ENCODE peak calls at places on chromosomes 13 and 19, in nine cellular contexts. One of them, this sample, is unnamed. For H3K4me1, the result is how much of the 10 kb centered on the place peaks cover.

GRCh38 chr19:33410915-33411401 is 37.4 kb downstream of the CEBPG start:
- DNase-seq in colonic mucosa: no peak
- DNase-seq in GM12878: no peak
- DNase-seq in heart left ventricle: no peak
- DNase-seq in GM23338: no peak
- DNase-seq in fibroblast of lung: no peak
- DNase-seq in endodermal cell: no peak
- DNase-seq in ovary: no peak
- DNase-seq in esophagus squamous epithelium: no peak
- DNase-seq in this sample: no peak

GRCh38 chr13:106573855-106574254 is 5.9 kb upstream of the ARGLU1 start:
- DNase-seq in colonic mucosa: peak
- DNase-seq in GM12878: no peak
- DNase-seq in heart left ventricle: peak
- DNase-seq in GM23338: no peak
- DNase-seq in fibroblast of lung: peak
- DNase-seq in endodermal cell: no peak
- DNase-seq in ovary: peak
- DNase-seq in esophagus squamous epithelium: no peak
- DNase-seq in this sample: no peak

GRCh38 chr19:49554701-49555181 is 25.6 kb downstream of the NOSIP start:
- DNase-seq in colonic mucosa: no peak
- DNase-seq in GM12878: no peak
- DNase-seq in heart left ventricle: peak
- DNase-seq in GM23338: no peak
- DNase-seq in fibroblast of lung: no peak
- DNase-seq in endodermal cell: no peak
- DNase-seq in ovary: no peak
- DNase-seq in esophagus squamous epithelium: no peak
- DNase-seq in this sample: no peak

GRCh38 chr13:112750570-112750969 is 60.7 kb downstream of the ATP11A start:
- DNase-seq in colonic mucosa: no peak
- DNase-seq in GM12878: no peak
- DNase-seq in heart left ventricle: no peak
- DNase-seq in GM23338: no peak
- DNase-seq in fibroblast of lung: no peak
- DNase-seq in endodermal cell: no peak
- DNase-seq in ovary: no peak
- DNase-seq in esophagus squamous epithelium: no peak
- DNase-seq in this sample: no peak

GRCh38 chr13:84670245-84670644 is 788.0 kb upstream of the SLITRK1 start:
- DNase-seq in colonic mucosa: no peak
- DNase-seq in GM12878: no peak
- DNase-seq in heart left ventricle: no peak
- DNase-seq in GM23338: no peak
- DNase-seq in fibroblast of lung: no peak
- DNase-seq in endodermal cell: no peak
- DNase-seq in ovary: no peak
- DNase-seq in esophagus squamous epithelium: no peak
- DNase-seq in this sample: no peak

GRCh38 chr19:19635313-19635702 is 7.3 kb upstream of the LPAR2 start:
- DNase-seq in colonic mucosa: no peak
- DNase-seq in GM12878: no peak
- DNase-seq in heart left ventricle: no peak
- DNase-seq in GM23338: no peak
- DNase-seq in fibroblast of lung: no peak
- DNase-seq in endodermal cell: no peak
- DNase-seq in ovary: no peak
- DNase-seq in esophagus squamous epithelium: no peak
- DNase-seq in this sample: no peak

GRCh38 chr19:18294467-18294864 is 13.0 kb upstream of the JUND start:
- DNase-seq in colonic mucosa: no peak
- DNase-seq in GM12878: no peak
- DNase-seq in heart left ventricle: no peak
- DNase-seq in GM23338: peak
- DNase-seq in fibroblast of lung: peak
- DNase-seq in endodermal cell: peak
- DNase-seq in ovary: peak
- DNase-seq in esophagus squamous epithelium: no peak
- DNase-seq in this sample: no peak

GRCh38 chr13:113768018-113768905 is 9.2 kb downstream of the TMEM255B start:
- DNase-seq in colonic mucosa: no peak
- DNase-seq in GM12878: no peak
- DNase-seq in heart left ventricle: no peak
- DNase-seq in GM23338: no peak
- DNase-seq in fibroblast of lung: no peak
- DNase-seq in endodermal cell: peak
- DNase-seq in ovary: no peak
- DNase-seq in esophagus squamous epithelium: no peak
- DNase-seq in this sample: no peak

GRCh38 chr13:79516590-79516989 is 35.6 kb downstream of the NDFIP2 start:
- DNase-seq in colonic mucosa: no peak
- DNase-seq in GM12878: no peak
- DNase-seq in heart left ventricle: no peak
- DNase-seq in GM23338: no peak
- DNase-seq in fibroblast of lung: no peak
- DNase-seq in endodermal cell: no peak
- DNase-seq in ovary: no peak
- DNase-seq in esophagus squamous epithelium: no peak
- DNase-seq in this sample: no peak

GRCh38 chr13:113822266-113822665 is 41.6 kb downstream of the GAS6 start:
- DNase-seq in colonic mucosa: no peak
- DNase-seq in GM12878: no peak
- DNase-seq in heart left ventricle: no peak
- DNase-seq in GM23338: no peak
- DNase-seq in fibroblast of lung: no peak
- DNase-seq in endodermal cell: no peak
- DNase-seq in ovary: peak
- DNase-seq in esophagus squamous epithelium: no peak
- DNase-seq in this sample: no peak

GRCh38 chr13:77874406-77874805 is 44.2 kb downstream of the EDNRB start:
- DNase-seq in colonic mucosa: no peak
- DNase-seq in GM12878: no peak
- DNase-seq in heart left ventricle: no peak
- DNase-seq in GM23338: no peak
- DNase-seq in fibroblast of lung: peak
- DNase-seq in endodermal cell: no peak
- DNase-seq in ovary: no peak
- DNase-seq in esophagus squamous epithelium: no peak
- DNase-seq in this sample: no peak

GRCh38 chr19:48006762-48007161 is 12.3 kb downstream of the ELSPBP1 start:
- DNase-seq in colonic mucosa: no peak
- DNase-seq in GM12878: no peak
- DNase-seq in heart left ventricle: no peak
- DNase-seq in GM23338: peak
- DNase-seq in fibroblast of lung: no peak
- DNase-seq in endodermal cell: peak
- DNase-seq in ovary: no peak
- DNase-seq in esophagus squamous epithelium: no peak
- DNase-seq in this sample: peak

GRCh38 chr19:33268162-33268991 is 34.0 kb downstream of the CEBPA start:
- DNase-seq in colonic mucosa: no peak
- DNase-seq in GM12878: no peak
- DNase-seq in heart left ventricle: no peak
- DNase-seq in GM23338: no peak
- DNase-seq in fibroblast of lung: no peak
- DNase-seq in endodermal cell: no peak
- DNase-seq in ovary: no peak
- DNase-seq in esophagus squamous epithelium: no peak
- DNase-seq in this sample: no peak

GRCh38 chr13:32278456-32278855 is 36.7 kb downstream of the ZAR1L start:
- DNase-seq in colonic mucosa: no peak
- DNase-seq in GM12878: no peak
- DNase-seq in heart left ventricle: no peak
- DNase-seq in GM23338: no peak
- DNase-seq in fibroblast of lung: peak
- DNase-seq in endodermal cell: no peak
- DNase-seq in ovary: no peak
- DNase-seq in esophagus squamous epithelium: no peak
- DNase-seq in this sample: no peak

GRCh38 chr13:63517376-63517775 is 2101.7 kb upstream of the PCDH20 start:
- DNase-seq in colonic mucosa: no peak
- DNase-seq in GM12878: no peak
- DNase-seq in heart left ventricle: no peak
- DNase-seq in GM23338: no peak
- DNase-seq in fibroblast of lung: peak
- DNase-seq in endodermal cell: no peak
- DNase-seq in ovary: no peak
- DNase-seq in esophagus squamous epithelium: no peak
- DNase-seq in this sample: no peak

GRCh38 chr13:96052655-96053002 is 572 bp downstream of the UGGT2 start:
- DNase-seq in colonic mucosa: no peak
- DNase-seq in GM12878: peak
- DNase-seq in heart left ventricle: no peak
- DNase-seq in GM23338: peak
- DNase-seq in fibroblast of lung: peak
- DNase-seq in endodermal cell: no peak
- DNase-seq in ovary: no peak
- DNase-seq in esophagus squamous epithelium: no peak
- DNase-seq in this sample: no peak

GRCh38 chr19:11577451-11578341 is at the start of gene ACP5:
- DNase-seq in colonic mucosa: no peak
- DNase-seq in GM12878: no peak
- DNase-seq in heart left ventricle: no peak
- DNase-seq in GM23338: no peak
- DNase-seq in fibroblast of lung: no peak
- DNase-seq in endodermal cell: no peak
- DNase-seq in ovary: peak
- DNase-seq in esophagus squamous epithelium: no peak
- DNase-seq in this sample: no peak

GRCh38 chr13:110070511-110071120 is 236.3 kb downstream of the COL4A1 start:
- DNase-seq in colonic mucosa: no peak
- DNase-seq in GM12878: no peak
- DNase-seq in heart left ventricle: no peak
- DNase-seq in GM23338: no peak
- DNase-seq in fibroblast of lung: peak
- DNase-seq in endodermal cell: no peak
- DNase-seq in ovary: no peak
- DNase-seq in esophagus squamous epithelium: no peak
- DNase-seq in this sample: no peak

GRCh38 chr13:57673197-57673596 is 41.7 kb downstream of the PCDH17 start:
- DNase-seq in colonic mucosa: no peak
- DNase-seq in GM12878: no peak
- DNase-seq in heart left ventricle: no peak
- DNase-seq in GM23338: peak
- DNase-seq in fibroblast of lung: no peak
- DNase-seq in endodermal cell: peak
- DNase-seq in ovary: no peak
- DNase-seq in esophagus squamous epithelium: no peak
- DNase-seq in this sample: no peak

GRCh38 chr13:79190932-79191331 is 215.1 kb downstream of the RBM26 start:
- DNase-seq in colonic mucosa: no peak
- DNase-seq in GM12878: peak
- DNase-seq in heart left ventricle: no peak
- DNase-seq in GM23338: no peak
- DNase-seq in fibroblast of lung: no peak
- DNase-seq in endodermal cell: no peak
- DNase-seq in ovary: no peak
- DNase-seq in esophagus squamous epithelium: no peak
- DNase-seq in this sample: no peak

GRCh38 chr19:8831373-8831772 is 731 bp downstream of the ZNF558 start:
- DNase-seq in colonic mucosa: no peak
- DNase-seq in GM12878: no peak
- DNase-seq in heart left ventricle: no peak
- DNase-seq in GM23338: no peak
- DNase-seq in fibroblast of lung: no peak
- DNase-seq in endodermal cell: no peak
- DNase-seq in ovary: no peak
- DNase-seq in esophagus squamous epithelium: no peak
- DNase-seq in this sample: no peak
- H3K4me3 ChIP-seq in colonic mucosa: peak
- H3K4me3 ChIP-seq in GM12878: peak
- H3K4me3 ChIP-seq in heart left ventricle: peak
- H3K4me3 ChIP-seq in GM23338: peak
- H3K4me3 ChIP-seq in fibroblast of lung: peak
- H3K4me3 ChIP-seq in endodermal cell: peak
- H3K4me3 ChIP-seq in ovary: peak
- H3K4me3 ChIP-seq in esophagus squamous epithelium: peak
- H3K4me3 ChIP-seq in this sample: no peak

GRCh38 chr13:60931858-60932546 is 483.6 kb downstream of the PCDH20 start:
- DNase-seq in colonic mucosa: no peak
- DNase-seq in GM12878: no peak
- DNase-seq in heart left ventricle: no peak
- DNase-seq in GM23338: no peak
- DNase-seq in fibroblast of lung: peak
- DNase-seq in endodermal cell: no peak
- DNase-seq in ovary: no peak
- DNase-seq in esophagus squamous epithelium: no peak
- DNase-seq in this sample: no peak

GRCh38 chr13:60933638-60934037 is 482.0 kb downstream of the PCDH20 start:
- DNase-seq in colonic mucosa: no peak
- DNase-seq in GM12878: no peak
- DNase-seq in heart left ventricle: no peak
- DNase-seq in GM23338: no peak
- DNase-seq in fibroblast of lung: peak
- DNase-seq in endodermal cell: no peak
- DNase-seq in ovary: no peak
- DNase-seq in esophagus squamous epithelium: no peak
- DNase-seq in this sample: no peak

DNA sequence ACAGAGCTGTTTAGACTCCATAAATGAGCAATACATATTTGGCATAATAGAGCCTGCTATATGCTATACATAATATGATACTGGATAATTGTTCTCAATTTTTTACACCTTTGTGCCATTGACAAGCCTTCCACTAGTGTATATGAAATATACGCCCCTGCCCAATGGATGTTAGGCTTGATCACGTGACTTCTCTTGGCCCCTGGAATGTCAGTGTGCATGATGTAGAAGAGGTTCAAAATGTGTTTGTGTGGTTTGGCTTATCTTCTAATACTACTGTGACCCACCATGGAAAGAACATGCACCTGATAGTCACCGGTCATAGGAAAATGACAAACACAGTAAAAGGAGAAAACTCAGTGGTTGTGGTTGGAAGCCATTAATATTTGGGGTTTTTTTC is 479.4 kb downstream of the PCDH20 start:
- DNase-seq in colonic mucosa: no peak
- DNase-seq in GM12878: no peak
- DNase-seq in heart left ventricle: no peak
- DNase-seq in GM23338: no peak
- DNase-seq in fibroblast of lung: no peak
- DNase-seq in endodermal cell: no peak
- DNase-seq in ovary: no peak
- DNase-seq in esophagus squamous epithelium: no peak
- DNase-seq in this sample: no peak
- H3K4me1 ChIP-seq in colonic mucosa: under half
- H3K4me1 ChIP-seq in GM12878: under half
- H3K4me1 ChIP-seq in heart left ventricle: under half
- H3K4me1 ChIP-seq in GM23338: under half
- H3K4me1 ChIP-seq in fibroblast of lung: under half
- H3K4me1 ChIP-seq in endodermal cell: under half
- H3K4me1 ChIP-seq in ovary: under half
- H3K4me1 ChIP-seq in esophagus squamous epithelium: under half
- H3K4me1 ChIP-seq in this sample: under half

GRCh38 chr19:45443462-45444317 is 20.0 kb upstream of the ERCC1 start:
- DNase-seq in colonic mucosa: peak
- DNase-seq in GM12878: no peak
- DNase-seq in heart left ventricle: peak
- DNase-seq in GM23338: peak
- DNase-seq in fibroblast of lung: peak
- DNase-seq in endodermal cell: peak
- DNase-seq in ovary: peak
- DNase-seq in esophagus squamous epithelium: no peak
- DNase-seq in this sample: peak
- H3K4me3 ChIP-seq in colonic mucosa: peak
- H3K4me3 ChIP-seq in GM12878: peak
- H3K4me3 ChIP-seq in heart left ventricle: peak
- H3K4me3 ChIP-seq in GM23338: peak
- H3K4me3 ChIP-seq in fibroblast of lung: peak
- H3K4me3 ChIP-seq in endodermal cell: peak
- H3K4me3 ChIP-seq in ovary: peak
- H3K4me3 ChIP-seq in esophagus squamous epithelium: peak
- H3K4me3 ChIP-seq in this sample: peak

GRCh38 chr19:1846517-1847205 is 1.6 kb downstream of the REXO1 start:
- DNase-seq in colonic mucosa: no peak
- DNase-seq in GM12878: no peak
- DNase-seq in heart left ventricle: no peak
- DNase-seq in GM23338: no peak
- DNase-seq in fibroblast of lung: no peak
- DNase-seq in endodermal cell: no peak
- DNase-seq in ovary: no peak
- DNase-seq in esophagus squamous epithelium: no peak
- DNase-seq in this sample: no peak
- H3K4me1 ChIP-seq in colonic mucosa: under half
- H3K4me1 ChIP-seq in GM12878: under half
- H3K4me1 ChIP-seq in heart left ventricle: under half
- H3K4me1 ChIP-seq in GM23338: under half
- H3K4me1 ChIP-seq in fibroblast of lung: under half
- H3K4me1 ChIP-seq in endodermal cell: under half
- H3K4me1 ChIP-seq in ovary: under half
- H3K4me1 ChIP-seq in esophagus squamous epithelium: half or more
- H3K4me1 ChIP-seq in this sample: under half

This sample was measured in iPS DF 6.9.